ENCODE peak calls at places on chromosomes 13 and 19, in six cellular contexts. I is T follicular helper cell; H is frontal cortex; F is HEK293T; E is activated CD4-positive, alpha-beta T cell treated with anti-CD3 and anti-CD28 coated beads, Interleukin-2, amount 10 ng/mL, durations not matched to agents 7 days and 5 days; L is AML-193. J is an unnamed sample.

GRCh38 chr19:53010494-53010893 is 3.2 kb upstream of the ERVV-1 start:
- DNase-seq in I (no peak), L (no peak), H (no peak), E (no peak), F (no peak), J (no peak)

GRCh38 chr13:33341861-33342452 is 56.4 kb upstream of the STARD13 start:
- DNase-seq in H (no peak), E (no peak), L (no peak), F (no peak), I (no peak), J (no peak)

GRCh38 chr19:13597625-13598024 is 91.3 kb upstream of the CACNA1A start:
- DNase-seq in L (peak), F (peak), I (peak), E (peak), H (peak), J (peak)

GRCh38 chr19:39557791-39558622 is 18.0 kb upstream of the EID2 start:
- DNase-seq in I (no peak), F (peak), E (peak), L (no peak), H (no peak), J (no peak)

GRCh38 chr13:96020155-96020575 is 33.0 kb downstream of the UGGT2 start:
- DNase-seq in L (peak), E (no peak), I (no peak), F (peak), H (peak), J (no peak)

GRCh38 chr19:29107831-29108230 is 105.1 kb downstream of the UQCRFS1 start:
- DNase-seq in L (no peak), H (no peak), I (no peak), E (no peak), F (no peak), J (no peak)

GRCh38 chr13:110549795-110550160 is 11.7 kb downstream of the RAB20 start:
- DNase-seq in F (no peak), L (no peak), I (no peak), H (no peak), E (no peak), J (no peak)

GRCh38 chr19:33438016-33438671 is 64.6 kb downstream of the CEBPG start:
- DNase-seq in E (no peak), L (no peak), F (no peak), I (no peak), H (peak), J (no peak)

GRCh38 chr13:108495686-108496363 is 133.6 kb upstream of the MYO16 start:
- DNase-seq in F (no peak), H (no peak), E (no peak), I (no peak), L (no peak), J (no peak)

GRCh38 chr13:19759669-19760068 is 23.1 kb downstream of the PSPC1 start:
- DNase-seq in E (no peak), F (no peak), L (no peak), I (no peak), H (no peak), J (no peak)

GRCh38 chr19:19280561-19280960 is 7.5 kb upstream of the TM6SF2 start:
- DNase-seq in H (peak), I (no peak), E (no peak), F (no peak), L (no peak), J (peak)

GRCh38 chr19:35170359-35171061 is 16.0 kb downstream of the FXYD5 start:
- DNase-seq in I (no peak), F (no peak), E (peak), H (no peak), L (peak), J (no peak)

GRCh38 chr19:9406798-9407352 is 28.5 kb downstream of the ZNF266 start:
- DNase-seq in E (peak), H (peak), F (peak), I (peak), L (no peak), J (no peak)

GRCh38 chr19:1833540-1833939 is 14.7 kb downstream of the REXO1 start:
- DNase-seq in I (no peak), L (no peak), E (no peak), F (no peak), H (peak), J (peak)

GRCh38 chr13:105196052-105196451 is 1339.4 kb downstream of the EFNB2 start:
- DNase-seq in I (no peak), L (no peak), E (no peak), H (no peak), F (no peak), J (no peak)

GRCh38 chr13:70253834-70254233 is 145.6 kb upstream of the KLHL1 start:
- DNase-seq in L (no peak), H (no peak), F (peak), E (no peak), I (no peak), J (no peak)

GRCh38 chr13:26422036-26422435 is 135.4 kb upstream of the WASF3 start:
- DNase-seq in L (no peak), E (no peak), H (no peak), I (no peak), F (no peak), J (no peak)

GRCh38 chr19:42272535-42272897 is 3.5 kb downstream of the CIC start:
- DNase-seq in I (no peak), F (no peak), E (no peak), L (no peak), H (no peak), J (no peak)

GRCh38 chr19:42295831-42296525 is 6.0 kb upstream of the PRR19 start:
- DNase-seq in I (peak), L (peak), E (peak), F (peak), H (peak), J (peak)

GRCh38 chr13:100573121-100573520 is 15.5 kb downstream of the GGACT start:
- DNase-seq in F (peak), E (peak), H (peak), L (peak), I (peak), J (no peak)

GRCh38 chr13:107587681-107588080 is 627.7 kb downstream of the LIG4 start:
- DNase-seq in L (no peak), I (no peak), E (no peak), F (no peak), H (no peak), J (no peak)

GRCh38 chr19:17339088-17339741 is 1.9 kb downstream of the GTPBP3 start:
- DNase-seq in E (peak), F (peak), L (no peak), H (no peak), I (no peak), J (no peak)

GRCh38 chr13:52428295-52428694 is 22.1 kb downstream of the VPS36 start:
- DNase-seq in E (no peak), I (no peak), H (no peak), F (no peak), L (no peak), J (no peak)

GRCh38 chr19:18017275-18018083 is 9.5 kb downstream of the ARRDC2 start:
- DNase-seq in F (no peak), L (no peak), I (no peak), E (no peak), H (no peak), J (no peak)

GRCh38 chr13:30898721-30899188 is 7.3 kb upstream of the MEDAG start:
- DNase-seq in I (no peak), H (no peak), E (no peak), F (no peak), L (no peak), J (no peak)

GRCh38 chr19:6579450-6580178 is 11.3 kb downstream of the CD70 start:
- DNase-seq in I (no peak), E (no peak), H (no peak), L (no peak), F (no peak), J (no peak)

GRCh38 chr19:2488942-2489731 is 13.2 kb downstream of the GADD45B start:
- DNase-seq in H (peak), F (no peak), E (no peak), I (no peak), L (no peak), J (no peak)

GRCh38 chr13:25692156-25692555 is 320.4 kb downstream of the ATP8A2 start:
- DNase-seq in E (no peak), H (no peak), F (no peak), I (no peak), L (no peak), J (no peak)

GRCh38 chr13:112267650-112268049 is 108.5 kb upstream of the SPACA7 start:
- DNase-seq in F (no peak), E (no peak), L (no peak), I (no peak), H (no peak), J (no peak)

GRCh38 chr13:106610511-106610910 is 42.6 kb upstream of the ARGLU1 start:
- DNase-seq in F (no peak), I (no peak), L (no peak), E (no peak), H (no peak), J (no peak)

GRCh38 chr13:75636339-75637095 is 387 bp downstream of the LMO7 start:
- DNase-seq in E (peak), H (peak), F (no peak), I (peak), L (peak), J (no peak)